ENCODE peak calls at places on chromosome 3, in eight cellular contexts. G, N, K, C, U, I, D and F are unnamed samples.

GRCh38 chr3:39573392-39573791 is 105.9 kb downstream of the MOBP start:
- DNase-seq in I (no peak), U (no peak), G (no peak), D (no peak), C (no peak), K (no peak), N (no peak), F (no peak)

GRCh38 chr3:47260605-47261004 is 22.0 kb downstream of the KIF9 start:
- DNase-seq in I (no peak), G (no peak), C (no peak), D (peak), K (no peak), U (no peak), N (no peak), F (no peak)

GRCh38 chr3:121651684-121652083 is 9.0 kb downstream of the HCLS1 start:
- DNase-seq in K (peak), I (peak), U (no peak), C (no peak), N (no peak), G (peak), D (no peak), F (peak)

GRCh38 chr3:25513642-25514266 is 85.7 kb downstream of the RARB start:
- DNase-seq in U (no peak), C (no peak), G (no peak), N (no peak), K (no peak), I (peak), D (peak), F (no peak)

GRCh38 chr3:182787302-182788036 is 5.8 kb upstream of the ATP11B start:
- DNase-seq in N (no peak), U (no peak), I (peak), G (no peak), K (no peak), C (no peak), D (no peak), F (no peak)

GRCh38 chr3:28994161-28994905 is 286.5 kb upstream of the RBMS3 start:
- DNase-seq in I (no peak), D (no peak), U (no peak), G (peak), N (no peak), C (no peak), K (no peak), F (no peak)

GRCh38 chr3:36868614-36869436 is 76.0 kb downstream of the TRANK1 start:
- DNase-seq in N (peak), K (peak), C (no peak), G (peak), D (peak), U (peak), I (peak), F (peak)

GRCh38 chr3:67044295-67044694 is 46.2 kb downstream of the KBTBD8 start:
- DNase-seq in N (no peak), C (no peak), U (no peak), I (peak), G (no peak), D (no peak), K (no peak), F (no peak)

GRCh38 chr3:106114848-106115247 is 246.0 kb upstream of the CBLB start:
- DNase-seq in K (peak), G (peak), U (no peak), N (no peak), I (peak), C (no peak), D (no peak), F (peak)

GRCh38 chr3:104523136-104523535 is 843.6 kb upstream of the ALCAM start:
- DNase-seq in G (no peak), N (no peak), K (no peak), C (no peak), I (no peak), D (no peak), U (no peak), F (no peak)

GRCh38 chr3:184565421-184566211 is 4.0 kb downstream of the EPHB3 start:
- DNase-seq in G (peak), C (no peak), K (peak), I (peak), U (no peak), N (no peak), D (no peak), F (peak)

GRCh38 chr3:4986175-4986610 is 7.0 kb downstream of the BHLHE40 start:
- DNase-seq in D (no peak), I (no peak), N (no peak), G (peak), K (peak), C (no peak), U (no peak), F (no peak)

GRCh38 chr3:25120666-25121065 is 307.4 kb upstream of the RARB start:
- DNase-seq in N (no peak), K (no peak), U (no peak), I (no peak), D (no peak), G (no peak), C (no peak), F (no peak)

GRCh38 chr3:72274511-72275295 is 489.8 kb upstream of the PROK2 start:
- DNase-seq in D (no peak), N (peak), U (no peak), K (peak), C (peak), I (peak), G (no peak), F (peak)

GRCh38 chr3:152126260-152126659 is 142.5 kb upstream of the MBNL1 start:
- DNase-seq in G (peak), I (peak), C (no peak), N (no peak), K (peak), D (no peak), U (no peak), F (peak)

GRCh38 chr3:18258492-18258891 is 166.6 kb downstream of the SATB1 start:
- DNase-seq in K (no peak), C (no peak), I (no peak), G (no peak), U (no peak), N (no peak), D (no peak), F (no peak)

GRCh38 chr3:15983232-15983631 is 185.5 kb upstream of the ANKRD28 start:
- DNase-seq in K (peak), G (peak), C (no peak), U (no peak), N (no peak), D (no peak), I (peak), F (peak)

GRCh38 chr3:37491343-37491742 is 317.0 kb upstream of the LRRFIP2 start:
- DNase-seq in N (no peak), I (no peak), U (no peak), C (no peak), D (peak), G (no peak), K (no peak), F (no peak)

GRCh38 chr3:27360113-27361078 is 8.8 kb downstream of the NEK10 start:
- DNase-seq in G (peak), N (no peak), D (no peak), I (peak), K (peak), C (no peak), U (no peak), F (peak)

GRCh38 chr3:130425484-130425883 is 80.0 kb downstream of the COL6A5 start:
- DNase-seq in N (no peak), I (no peak), D (no peak), G (no peak), C (no peak), U (no peak), K (no peak), F (no peak)

GRCh38 chr3:87979527-87979926 is 79.3 kb downstream of the CGGBP1 start:
- DNase-seq in G (no peak), I (no peak), U (no peak), N (no peak), C (no peak), K (no peak), D (no peak), F (no peak)

GRCh38 chr3:143497382-143497781 is 350.9 kb downstream of the SLC9A9 start:
- DNase-seq in G (no peak), D (no peak), C (no peak), K (no peak), U (no peak), I (no peak), N (no peak), F (no peak)

GRCh38 chr3:179486806-179487205 is 35.5 kb upstream of the GNB4 start:
- DNase-seq in I (no peak), D (no peak), C (no peak), K (no peak), U (no peak), N (no peak), G (no peak), F (no peak)

GRCh38 chr3:46662771-46663551 is 30.5 kb downstream of the ALS2CL start:
- DNase-seq in C (peak), I (peak), N (peak), G (no peak), K (peak), U (no peak), D (no peak), F (peak)

GRCh38 chr3:73144276-73144675 is 82.8 kb downstream of the EBLN2 start:
- DNase-seq in D (no peak), C (no peak), I (peak), G (no peak), N (no peak), U (no peak), K (peak), F (no peak)

GRCh38 chr3:122785231-122785630 is 8.4 kb downstream of the HSPBAP1 start:
- DNase-seq in D (no peak), I (no peak), U (no peak), C (no peak), G (no peak), K (no peak), N (no peak), F (no peak)

GRCh38 chr3:195033531-195034091 is 237.3 kb downstream of the XXYLT1 start:
- DNase-seq in I (no peak), U (no peak), D (no peak), C (no peak), G (peak), K (no peak), N (no peak), F (no peak)

GRCh38 chr3:39146611-39147373 is 6.6 kb downstream of the CSRNP1 start:
- DNase-seq in K (peak), C (peak), N (peak), U (no peak), I (peak), D (no peak), G (peak), F (peak)

GRCh38 chr3:30527720-30528119 is 78.7 kb upstream of the TGFBR2 start:
- DNase-seq in C (no peak), G (no peak), K (no peak), N (no peak), I (peak), U (no peak), D (no peak), F (peak)

GRCh38 chr3:142904639-142905441 is 16.0 kb upstream of the PCOLCE2 start:
- DNase-seq in U (peak), D (peak), K (peak), C (no peak), G (peak), I (peak), N (no peak), F (peak)

GRCh38 chr3:41148446-41148845 is 50.9 kb upstream of the CTNNB1 start:
- DNase-seq in I (no peak), U (no peak), N (peak), C (no peak), G (no peak), K (no peak), D (no peak), F (peak)

GRCh38 chr3:190617185-190617584 is 103.3 kb downstream of the IL1RAP start:
- DNase-seq in G (peak), U (no peak), N (no peak), D (peak), C (no peak), K (no peak), I (no peak), F (no peak)

GRCh38 chr3:118810499-118811035 is 224.1 kb downstream of the IGSF11 start:
- DNase-seq in D (no peak), K (no peak), N (no peak), U (no peak), I (no peak), C (no peak), G (no peak), F (no peak)

GRCh38 chr3:169455472-169455871 is 208.0 kb downstream of the MECOM start:
- DNase-seq in I (no peak), C (no peak), U (no peak), K (no peak), G (peak), D (no peak), N (no peak), F (no peak)

GRCh38 chr3:163890661-163891060 is 1187.6 kb downstream of the SI start:
- DNase-seq in C (no peak), G (no peak), K (no peak), N (no peak), U (peak), I (no peak), D (peak), F (no peak)

GRCh38 chr3:177887475-177887874 is 648.8 kb upstream of the KCNMB2 start:
- DNase-seq in D (no peak), C (no peak), K (no peak), G (no peak), I (no peak), U (no peak), N (no peak), F (no peak)

GRCh38 chr3:177889158-177889557 is 647.1 kb upstream of the KCNMB2 start:
- DNase-seq in N (no peak), C (no peak), I (no peak), D (no peak), U (no peak), G (no peak), K (no peak), F (no peak)

GRCh38 chr3:177898185-177898584 is 638.1 kb upstream of the KCNMB2 start:
- DNase-seq in N (no peak), C (no peak), G (no peak), U (no peak), D (no peak), K (no peak), I (no peak), F (no peak)

GRCh38 chr3:177894021-177894690 is 642.1 kb upstream of the KCNMB2 start:
- DNase-seq in D (no peak), N (no peak), I (no peak), K (no peak), G (no peak), U (no peak), C (no peak), F (no peak)

DNA sequence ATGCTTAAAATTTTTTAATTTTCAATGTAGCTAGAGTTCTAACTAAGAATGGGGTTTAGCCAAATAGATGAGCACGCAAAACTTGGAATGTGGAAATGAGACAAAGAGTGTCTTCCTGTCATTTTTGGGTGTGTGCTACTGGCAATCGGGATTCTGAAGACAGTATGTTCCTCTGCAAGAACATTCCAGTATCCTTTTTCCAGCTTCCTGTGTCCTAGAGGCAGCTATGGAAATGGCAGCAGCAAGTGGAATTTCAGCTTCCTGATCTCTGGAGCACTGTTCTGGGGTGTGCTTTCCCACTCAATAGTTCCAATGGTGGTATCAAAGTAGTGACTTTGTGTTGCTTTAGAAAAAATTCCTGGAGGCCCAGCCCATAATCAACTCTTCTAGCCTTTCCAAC is 642.9 kb upstream of the KCNMB2 start:
- DNase-seq in C (no peak), I (peak), K (no peak), U (no peak), G (no peak), D (peak), N (no peak), F (no peak)
- TF ChIP-seq CTCF in C (no peak), I (peak), K (peak), U (no peak), G (no peak), D (no peak), N (no peak), F (peak)

DNA sequence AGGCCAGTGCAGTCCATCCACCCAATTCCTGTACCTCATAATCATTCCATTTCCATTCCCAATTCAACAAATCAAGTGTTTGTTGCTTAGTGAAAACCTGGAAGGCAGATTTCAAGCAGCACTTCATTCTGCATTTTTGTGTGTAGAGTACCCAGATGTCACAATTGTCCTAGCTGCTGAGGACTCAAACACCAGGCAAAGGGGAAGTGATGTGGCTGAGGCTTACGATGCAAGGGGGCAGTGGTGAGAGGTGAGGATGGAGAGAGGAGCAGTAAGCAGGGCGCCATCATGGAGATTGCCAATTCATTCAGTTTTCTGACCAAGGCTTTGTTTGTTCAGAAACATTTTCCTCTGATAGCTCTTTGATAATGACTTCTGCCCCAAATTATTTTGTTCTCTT is 83.7 kb upstream of the GSK3B start:
- DNase-seq in U (no peak), C (no peak), D (peak), N (no peak), K (no peak), I (peak), G (no peak), F (peak)
- TF ChIP-seq CTCF in U (no peak), C (no peak), D (no peak), N (no peak), K (no peak), I (peak), G (no peak), F (peak)

GRCh38 chr3:96813820-96814580 is 394 bp upstream of the EPHA6 start:
- DNase-seq in K (peak), U (peak), D (peak), I (peak), G (peak), N (peak), C (peak), F (peak)
- TF ChIP-seq CTCF in K (no peak), U (no peak), D (no peak), I (no peak), G (peak), N (no peak), C (no peak), F (peak)

GRCh38 chr3:23368731-23369130 is 165.6 kb downstream of the UBE2E2 start:
- DNase-seq in U (no peak), C (no peak), N (no peak), D (no peak), I (no peak), G (no peak), K (no peak), F (peak)

GRCh38 chr3:23377928-23378672 is 175.0 kb downstream of the UBE2E2 start:
- DNase-seq in U (no peak), K (no peak), N (no peak), I (no peak), D (no peak), G (no peak), C (no peak), F (no peak)

GRCh38 chr3:23376516-23377248 is 173.6 kb downstream of the UBE2E2 start:
- DNase-seq in G (no peak), I (no peak), D (no peak), N (no peak), K (peak), C (no peak), U (no peak), F (no peak)

GRCh38 chr3:23372296-23372695 is 169.2 kb downstream of the UBE2E2 start:
- DNase-seq in N (no peak), I (peak), U (no peak), C (no peak), K (peak), G (no peak), D (peak), F (peak)
- TF ChIP-seq CTCF in N (no peak), I (no peak), U (no peak), C (no peak), K (peak), G (no peak), D (no peak), F (no peak)

GRCh38 chr3:127959873-127960272 is 44.8 kb downstream of the KBTBD12 start:
- DNase-seq in I (peak), C (no peak), U (peak), N (peak), K (peak), D (peak), G (peak), F (peak)
- TF ChIP-seq CTCF in I (peak), C (no peak), U (no peak), N (peak), K (peak), D (peak), G (peak), F (peak)

GRCh38 chr3:120040813-120041377 is 53.4 kb downstream of the GSK3B start:
- DNase-seq in C (no peak), U (no peak), G (no peak), D (no peak), K (no peak), I (no peak), N (no peak), F (no peak)

DNA sequence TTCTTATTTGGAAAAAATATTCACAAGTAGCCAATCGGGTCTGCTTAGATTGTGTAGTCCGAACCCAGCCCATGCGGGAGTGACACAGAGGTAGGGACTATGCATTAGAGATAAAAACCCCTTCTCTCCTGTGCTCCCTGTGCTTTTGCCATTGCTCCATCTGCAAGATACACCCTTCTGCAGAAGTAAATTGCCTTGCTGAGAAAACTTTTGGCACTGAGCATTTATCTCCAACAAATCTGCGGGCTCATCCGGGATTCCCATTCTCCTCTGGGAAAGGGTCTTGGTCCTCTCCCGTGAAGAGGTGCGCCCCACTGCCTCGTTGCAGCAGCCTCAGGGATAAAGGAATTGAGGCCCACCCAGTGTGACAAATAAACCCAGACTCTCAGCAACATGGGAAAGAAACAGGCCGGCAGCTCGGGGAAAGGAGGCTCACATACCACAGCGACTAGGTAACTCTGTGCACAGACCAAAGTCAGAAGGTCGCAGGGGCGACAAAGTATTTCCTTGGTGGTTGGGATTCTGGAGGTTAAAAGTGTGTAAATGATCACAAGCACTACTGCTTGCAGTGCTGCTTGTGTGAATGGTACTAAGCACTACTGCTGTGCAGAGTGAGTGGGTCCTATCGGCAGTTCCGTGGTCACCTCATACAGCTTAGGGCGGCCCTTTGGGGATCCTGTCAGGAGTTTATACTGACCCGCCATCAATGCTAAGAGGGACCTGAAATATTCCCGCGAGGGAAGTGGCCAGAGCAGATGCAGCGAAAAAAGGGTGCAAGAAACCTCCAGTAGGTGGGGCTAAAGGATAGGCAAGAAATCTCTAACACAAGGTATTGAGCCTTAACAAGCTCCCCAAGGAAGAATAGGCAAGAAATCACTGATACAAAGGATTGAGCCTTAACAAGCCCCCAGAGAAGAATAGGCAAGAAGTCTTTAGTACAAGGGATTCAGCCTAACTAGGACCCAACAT is 54.3 kb downstream of the GSK3B start:
- DNase-seq in K (no peak), C (no peak), D (peak), N (peak), I (peak), U (peak), G (no peak), F (no peak)
- TF ChIP-seq CTCF in K (peak), C (no peak), D (peak), N (peak), I (no peak), U (peak), G (no peak), F (peak)

GRCh38 chr3:138329984-138330293 is 288 bp upstream of the NME9 start:
- DNase-seq in C (no peak), K (no peak), I (no peak), N (no peak), D (no peak), G (no peak), U (no peak), F (no peak)

GRCh38 chr3:138327831-138328230 is 1.8 kb downstream of the NME9 start:
- DNase-seq in G (peak), D (no peak), I (no peak), N (no peak), U (no peak), C (no peak), K (no peak), F (no peak)

GRCh38 chr3:138326866-138327595 is 2.6 kb downstream of the NME9 start:
- DNase-seq in G (peak), I (no peak), U (no peak), C (no peak), D (no peak), N (no peak), K (no peak), F (no peak)

GRCh38 chr3:138329127-138329983 is at the start of gene NME9:
- DNase-seq in I (peak), C (peak), D (peak), K (peak), U (peak), N (peak), G (peak), F (peak)

GRCh38 chr3:138328341-138328740 is 1.3 kb downstream of the NME9 start:
- DNase-seq in K (peak), D (peak), G (no peak), N (no peak), I (peak), U (no peak), C (no peak), F (no peak)
- TF ChIP-seq CTCF in K (peak), D (peak), G (no peak), N (no peak), I (peak), U (no peak), C (no peak), F (no peak)

GRCh38 chr3:21290557-21290956 is 460.5 kb downstream of the ZNF385D start:
- DNase-seq in N (no peak), C (no peak), K (no peak), U (no peak), I (peak), G (no peak), D (peak), F (no peak)
- TF ChIP-seq CTCF in N (peak), C (no peak), K (peak), U (peak), I (peak), G (no peak), D (peak), F (peak)